ENCODE peak calls at places on chromosomes 2 and 18, in eight cellular contexts. B, C, F, W, H, N, A and I are unnamed samples.

GRCh38 chr2:163345795-163346573 is 389.8 kb downstream of the FIGN start:
- DNase-seq in B (peak; percentile 81), C (peak; percentile 55), F (no peak), W (no peak), H (peak; percentile 69), N (peak; percentile 62), A (peak; percentile 72), I (peak; percentile 56)

GRCh38 chr2:54161660-54162059 is 46.2 kb downstream of the ACYP2 start:
- DNase-seq in B (no peak), C (no peak), F (no peak), W (no peak), H (no peak), N (no peak), A (peak; percentile 39), I (peak; percentile 11)

GRCh38 chr2:64751286-64752260 is 97.9 kb upstream of the SERTAD2 start:
- DNase-seq in B (no peak), C (peak; percentile 80), F (no peak), W (peak; percentile 97), H (peak; percentile 74), N (peak; percentile 63), A (peak; percentile 99), I (no peak)

GRCh38 chr2:74425523-74425922 is 4.0 kb downstream of the WDR54 start:
- DNase-seq in B (no peak), C (no peak), F (peak; percentile 34), W (no peak), H (no peak), N (no peak), A (no peak), I (no peak)

GRCh38 chr2:16900405-16901025 is 234.9 kb upstream of the CYRIA start:
- DNase-seq in B (peak; percentile 22), C (peak; percentile 45), F (no peak), W (no peak), H (no peak), N (peak; percentile 2), A (no peak), I (no peak)

GRCh38 chr2:178824181-178824580 is 17.0 kb upstream of the TTN start:
- DNase-seq in B (no peak), C (no peak), F (no peak), W (no peak), H (no peak), N (no peak), A (no peak), I (no peak)

GRCh38 chr2:229243880-229244560 is 27.1 kb downstream of the PID1 start:
- DNase-seq in B (no peak), C (no peak), F (no peak), W (no peak), H (no peak), N (no peak), A (peak; percentile 61), I (peak; percentile 61)

GRCh38 chr2:9380702-9381628 is 42.4 kb downstream of the ITGB1BP1 start:
- DNase-seq in B (peak; percentile 84), C (peak; percentile 71), F (peak; percentile 44), W (no peak), H (peak; percentile 97), N (peak; percentile 96), A (peak; percentile 98), I (peak; percentile 97)

GRCh38 chr2:70527447-70528080 is 26.1 kb downstream of the TGFA start:
- DNase-seq in B (no peak), C (no peak), F (no peak), W (no peak), H (no peak), N (no peak), A (no peak), I (no peak)

GRCh38 chr2:116820986-116821385 is 993.5 kb upstream of the DDX18 start:
- DNase-seq in B (no peak), C (no peak), F (no peak), W (no peak), H (no peak), N (no peak), A (no peak), I (no peak)

GRCh38 chr18:8176554-8176953 is 432.7 kb upstream of the RAB12 start:
- DNase-seq in B (no peak), C (no peak), F (no peak), W (no peak), H (no peak), N (no peak), A (no peak), I (peak; percentile 21)

GRCh38 chr2:218701806-218702205 is 8.8 kb upstream of the TTLL4 start:
- DNase-seq in B (no peak), C (no peak), F (no peak), W (no peak), H (no peak), N (no peak), A (peak; percentile 59), I (peak; percentile 28)

GRCh38 chr18:68478246-68478645 is 236.7 kb downstream of the TMX3 start:
- DNase-seq in B (no peak), C (no peak), F (no peak), W (no peak), H (no peak), N (no peak), A (no peak), I (no peak)

GRCh38 chr18:68484241-68484640 is 230.7 kb downstream of the TMX3 start:
- DNase-seq in B (peak; percentile 5), C (no peak), F (no peak), W (no peak), H (peak; percentile 44), N (peak; percentile 35), A (peak; percentile 24), I (peak; percentile 52)

GRCh38 chr18:68480196-68480595 is 234.7 kb downstream of the TMX3 start:
- DNase-seq in B (no peak), C (no peak), F (no peak), W (no peak), H (no peak), N (peak; percentile 44), A (no peak), I (no peak)

DNA sequence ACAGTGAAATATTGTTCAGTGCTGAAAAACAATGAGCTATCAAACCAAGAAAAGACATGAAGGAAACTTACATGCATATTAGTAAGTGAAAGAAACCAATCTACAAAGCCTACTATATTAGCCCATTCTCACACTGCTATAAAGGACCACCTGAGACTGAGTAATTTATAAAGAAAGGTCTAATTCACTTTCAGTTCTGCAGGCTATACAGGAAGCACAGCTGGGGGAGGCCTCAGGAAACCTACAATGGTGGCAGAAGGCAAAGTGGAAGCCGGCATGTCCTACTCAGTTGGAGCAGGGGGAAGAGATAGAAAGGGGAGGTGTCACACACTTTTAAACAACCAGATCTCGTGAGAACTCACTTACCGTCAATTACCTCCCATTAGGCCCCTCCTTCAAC is 232.1 kb downstream of the TMX3 start:
- DNase-seq in B (no peak), C (no peak), F (no peak), W (no peak), H (no peak), N (no peak), A (no peak), I (no peak)
- TF ChIP-seq CTCF in B (no peak), C (no peak), F (no peak), W (no peak), H (no peak), N (no peak), A (no peak), I (no peak)

GRCh38 chr2:226794077-226794670 is 5.4 kb downstream of the IRS1 start:
- DNase-seq in B (no peak), C (no peak), F (no peak), W (no peak), H (peak; percentile 43), N (no peak), A (peak; percentile 53), I (peak; percentile 51)
- H3K4me3 ChIP-seq in B (peak overlapping the region; percentile 73), C (no peak overlapping the region), F (peak overlapping the region; percentile 70), W (peak overlapping the region; percentile 20), H (peak overlapping the region; percentile 65), N (peak overlapping the region; percentile 35), A (peak overlapping the region; percentile 82), I (peak overlapping the region; percentile 76)

GRCh38 chr2:148165975-148166374 is 145.1 kb downstream of the MBD5 start:
- DNase-seq in B (no peak), C (no peak), F (no peak), W (no peak), H (no peak), N (no peak), A (no peak), I (no peak)

GRCh38 chr2:148167241-148167766 is 146.4 kb downstream of the MBD5 start:
- DNase-seq in B (no peak), C (no peak), F (no peak), W (no peak), H (no peak), N (no peak), A (peak; percentile 2), I (no peak)

GRCh38 chr2:148162860-148163259 is 142.0 kb downstream of the MBD5 start:
- DNase-seq in B (no peak), C (no peak), F (no peak), W (no peak), H (no peak), N (no peak), A (peak; percentile 2), I (no peak)

GRCh38 chr2:148172131-148172753 is 151.4 kb downstream of the MBD5 start:
- DNase-seq in B (no peak), C (no peak), F (no peak), W (no peak), H (no peak), N (no peak), A (no peak), I (no peak)

DNA sequence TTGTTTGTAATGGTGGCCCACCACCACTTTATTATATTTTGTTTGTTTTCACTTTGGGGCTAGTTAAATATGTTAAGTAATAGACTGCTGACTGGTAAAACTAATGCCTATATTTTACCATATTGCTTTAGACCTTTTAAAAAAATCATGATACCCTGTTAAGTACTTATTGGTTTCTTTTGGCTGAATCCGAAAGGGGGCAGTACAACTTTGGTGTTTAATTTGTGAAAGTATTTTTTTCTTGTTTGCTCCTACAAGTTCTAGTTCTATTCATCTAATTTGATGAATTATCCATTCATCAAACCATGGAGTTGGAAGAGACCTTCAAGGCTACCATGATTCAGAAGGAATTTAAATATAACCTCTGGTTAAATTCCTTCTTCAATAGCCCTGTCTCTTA is 147.0 kb downstream of the MBD5 start:
- DNase-seq in B (no peak), C (no peak), F (no peak), W (no peak), H (no peak), N (no peak), A (peak; percentile 15), I (no peak)
- TF ChIP-seq CTCF in B (no peak), C (no peak), F (no peak), W (no peak), H (no peak), N (no peak), A (no peak), I (no peak)

GRCh38 chr2:104891145-104891544 is 37.2 kb downstream of the POU3F3 start:
- DNase-seq in B (no peak), C (no peak), F (no peak), W (no peak), H (no peak), N (no peak), A (no peak), I (no peak)

GRCh38 chr2:104890092-104890393 is 36.1 kb downstream of the POU3F3 start:
- DNase-seq in B (no peak), C (no peak), F (no peak), W (no peak), H (no peak), N (no peak), A (no peak), I (no peak)

GRCh38 chr2:104889261-104890091 is 35.6 kb downstream of the POU3F3 start:
- DNase-seq in B (no peak), C (no peak), F (no peak), W (no peak), H (no peak), N (no peak), A (no peak), I (no peak)

GRCh38 chr2:104890670-104891069 is 36.8 kb downstream of the POU3F3 start:
- DNase-seq in B (no peak), C (no peak), F (no peak), W (no peak), H (no peak), N (no peak), A (no peak), I (no peak)

GRCh38 chr2:104888489-104889245 is 34.8 kb downstream of the POU3F3 start:
- DNase-seq in B (no peak), C (no peak), F (no peak), W (no peak), H (no peak), N (no peak), A (no peak), I (no peak)
- H3K4me3 ChIP-seq in B (no peak overlapping the region), C (no peak overlapping the region), F (no peak overlapping the region), W (no peak overlapping the region), H (no peak overlapping the region), N (no peak overlapping the region), A (no peak overlapping the region), I (no peak overlapping the region)